ENCODE peak calls at places on chromosomes 13 and 19, in four cellular contexts. L is astrocyte of the cerebellum, I is transverse colon, O is Peyer's patch. S is an unnamed sample.

GRCh38 chr19:20926796-20927195 is 3.7 kb downstream of the ZNF85 start:
- DNase-seq in O (no peak), I (no peak), L (no peak), S (no peak)

GRCh38 chr13:76210262-76210661 is 574.1 kb downstream of the LMO7 start:
- DNase-seq in L (no peak), I (no peak), O (no peak), S (no peak)

GRCh38 chr19:49852631-49853126 is 1.7 kb downstream of the PTOV1 start:
- DNase-seq in I (no peak), O (no peak), L (no peak), S (no peak)

GRCh38 chr19:57559404-57560025 is at the start of gene ZNF550:
- DNase-seq in I (peak), L (peak), O (peak), S (no peak)

GRCh38 chr13:110637747-110638146 is 22.4 kb downstream of the NAXD start:
- DNase-seq in O (no peak), L (no peak), I (no peak), S (no peak)

GRCh38 chr13:76745246-76746200 is 140.7 kb downstream of the KCTD12 start:
- DNase-seq in I (no peak), L (no peak), O (no peak), S (no peak)

GRCh38 chr19:21590868-21591267 is 85.5 kb downstream of the ZNF429 start:
- DNase-seq in L (no peak), O (no peak), I (no peak), S (no peak)

GRCh38 chr19:29963576-29963975 is 21.5 kb downstream of the URI1 start:
- DNase-seq in I (no peak), L (no peak), O (no peak), S (no peak)

GRCh38 chr19:55372316-55373081 is 2.2 kb upstream of the IL11 start:
- DNase-seq in L (no peak), O (no peak), I (no peak), S (no peak)

GRCh38 chr13:103236213-103236612 is 170.0 kb upstream of the SLC10A2 start:
- DNase-seq in O (no peak), L (peak), I (no peak), S (no peak)

GRCh38 chr19:44738603-44739585 is 9.6 kb upstream of the BCL3 start:
- DNase-seq in L (no peak), O (peak), I (peak), S (no peak)

GRCh38 chr13:26941345-26942174 is 181.0 kb upstream of the GPR12 start:
- DNase-seq in O (no peak), I (no peak), L (no peak), S (no peak)

GRCh38 chr13:29396446-29396845 is 199.0 kb downstream of the SLC7A1 start:
- DNase-seq in L (no peak), O (no peak), I (no peak), S (no peak)

GRCh38 chr13:49330546-49330864 is 82.8 kb downstream of the CDADC1 start:
- DNase-seq in O (no peak), L (no peak), I (no peak), S (no peak)

GRCh38 chr19:49129238-49129583 is 9.9 kb downstream of the PPFIA3 start:
- DNase-seq in I (no peak), L (no peak), O (no peak), S (no peak)

GRCh38 chr19:32397736-32398135 is 7.8 kb upstream of the DPY19L3 start:
- DNase-seq in O (no peak), L (peak), I (no peak), S (no peak)

GRCh38 chr19:35143818-35144217 is 763 bp downstream of the FXYD7 start:
- DNase-seq in L (no peak), O (no peak), I (no peak), S (no peak)

GRCh38 chr19:35141627-35142401 is 1.2 kb upstream of the FXYD7 start:
- DNase-seq in L (no peak), O (no peak), I (no peak), S (no peak)

GRCh38 chr19:35144259-35144599 is 1.2 kb downstream of the FXYD7 start:
- DNase-seq in I (no peak), O (no peak), L (no peak), S (no peak)

GRCh38 chr19:35142531-35143230 is 374 bp upstream of the FXYD7 start:
- DNase-seq in L (no peak), I (peak), O (peak), S (no peak)

GRCh38 chr19:35143231-35143715 is at the start of gene FXYD7:
- DNase-seq in L (no peak), O (no peak), I (no peak), S (no peak)
- TF ChIP-seq CTCF in L (no peak), O (no peak), I (no peak), S (no peak)

DNA sequence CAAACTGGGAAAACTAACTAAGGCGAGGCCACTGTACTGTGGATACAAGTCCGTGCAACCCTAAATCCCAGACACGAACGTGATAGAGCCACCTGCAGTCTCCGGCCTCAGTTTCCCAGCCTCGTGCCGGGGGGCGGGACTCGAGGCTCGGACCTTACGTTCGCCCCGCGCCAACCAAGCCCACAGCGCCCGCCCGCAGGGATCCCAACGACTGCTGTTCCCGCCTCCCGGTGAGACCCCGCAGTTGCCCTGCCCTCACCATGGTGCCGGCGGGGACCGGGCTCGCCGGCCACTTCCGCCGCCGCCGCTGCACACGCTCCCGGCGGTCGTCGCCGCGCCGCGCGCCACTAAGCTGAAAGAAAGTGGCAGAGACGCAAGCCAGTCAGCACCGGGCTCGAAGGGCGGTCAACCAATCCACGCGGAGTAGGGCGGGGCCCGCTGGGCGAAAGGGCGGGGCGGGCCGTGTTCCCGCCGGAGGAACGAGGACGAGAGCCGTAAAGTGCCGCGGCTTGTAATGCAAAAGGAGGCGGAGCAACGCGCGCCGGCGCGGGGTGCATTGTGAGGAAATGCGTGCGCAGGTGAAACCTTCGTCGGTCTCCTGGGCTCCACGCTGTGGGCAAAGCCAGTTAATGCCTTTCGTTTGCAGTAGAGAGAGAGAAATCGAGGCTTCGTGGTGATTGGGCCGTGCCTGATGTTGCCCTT is at the start of gene LSM4:
- DNase-seq in L (peak), I (peak), O (peak), S (peak)
- TF ChIP-seq CTCF in L (peak), I (peak), O (peak), S (peak)

DNA sequence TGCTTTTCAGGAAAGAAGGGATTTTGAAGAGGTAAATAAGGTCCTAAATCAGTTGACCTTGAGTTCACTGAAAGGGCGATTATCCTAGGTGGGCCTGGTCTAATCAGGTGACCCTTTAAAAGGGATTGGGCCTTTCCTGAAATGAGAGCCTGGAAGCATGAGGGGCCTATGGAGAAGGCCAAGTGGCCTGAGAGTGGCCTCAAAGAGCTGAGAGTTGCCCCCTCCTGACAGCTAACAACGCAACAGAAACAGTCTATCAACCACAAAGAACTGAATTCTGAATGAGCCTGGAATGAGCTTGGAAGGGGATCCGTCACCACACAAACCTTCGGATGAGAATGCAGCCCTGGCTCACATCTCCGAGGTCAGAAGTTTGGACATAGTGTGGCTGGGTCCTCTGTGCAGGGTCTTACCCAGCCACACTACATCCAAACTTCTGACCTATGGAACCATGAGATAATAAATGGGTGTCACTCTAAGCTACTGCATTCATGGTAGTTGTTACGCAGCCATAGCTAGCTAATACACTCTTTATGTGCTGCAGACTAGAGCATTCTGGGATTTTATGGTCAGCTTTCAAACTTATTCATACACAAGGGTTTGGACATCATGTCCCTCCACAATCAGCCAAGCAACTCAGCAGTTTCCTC is 72.0 kb downstream of the GNG7 start:
- DNase-seq in O (no peak), I (no peak), L (no peak), S (no peak)
- TF ChIP-seq CTCF in O (no peak), I (no peak), L (no peak), S (no peak)

GRCh38 chr19:16330368-16330801 is 5.8 kb downstream of the KLF2 start:
- DNase-seq in O (peak), I (peak), L (no peak), S (peak)

GRCh38 chr19:16327501-16327900 is 2.9 kb downstream of the KLF2 start:
- DNase-seq in O (no peak), L (no peak), I (peak), S (no peak)

GRCh38 chr19:16327131-16327450 is 2.5 kb downstream of the KLF2 start:
- DNase-seq in I (no peak), L (no peak), O (no peak), S (no peak)

GRCh38 chr19:16327911-16328823 is 3.5 kb downstream of the KLF2 start:
- DNase-seq in L (no peak), I (peak), O (no peak), S (no peak)

DNA sequence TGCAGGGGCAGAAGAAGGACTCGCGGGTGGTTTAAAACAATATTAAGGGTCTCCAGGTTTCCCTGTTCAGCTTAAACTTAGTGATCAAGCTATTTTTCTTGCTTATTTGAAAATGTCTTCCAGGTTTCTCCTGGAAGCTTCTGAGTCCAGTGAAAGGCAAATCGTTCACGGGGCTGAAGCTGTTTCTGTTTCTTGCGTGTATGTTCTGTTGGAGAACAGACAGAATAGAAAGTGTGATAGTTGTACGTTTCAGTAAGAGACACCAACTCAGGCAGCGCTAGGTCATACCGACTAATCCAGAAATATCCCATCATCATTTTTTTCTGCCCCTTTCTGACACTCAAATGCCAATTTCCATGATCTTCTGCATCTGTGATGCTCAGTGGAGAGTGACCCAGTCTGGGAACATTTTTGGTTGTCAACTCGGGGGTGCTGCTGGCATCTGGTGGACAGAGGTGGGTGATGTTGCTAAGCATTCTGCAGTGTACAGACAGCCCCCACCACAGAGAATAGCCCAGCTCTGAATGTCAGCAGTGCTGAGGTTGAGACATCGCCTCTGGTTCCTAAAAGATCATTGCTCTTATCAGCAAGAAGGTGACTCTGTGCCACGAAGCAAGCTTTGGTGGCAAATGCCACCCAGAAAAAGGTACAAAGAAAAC is 4.3 kb downstream of the KLF2 start:
- DNase-seq in L (no peak), O (no peak), I (no peak), S (no peak)
- TF ChIP-seq CTCF in L (no peak), O (no peak), I (no peak), S (peak)